ENCODE peak calls at places on chromosomes 2 and 18, in eight cellular contexts. D is dorsolateral prefrontal cortex, B is AG04450, V is endothelial cell, R is choroid plexus epithelial cell, K is ovary, Y is progenitor cell of endocrine pancreas, F is left ventricle myocardium inferior. A is an unnamed sample.

GRCh38 chr2:207165121-207166038 is at the start of gene KLF7:
- DNase-seq in D (peak), B (no peak), V (no peak), R (peak), K (peak), Y (peak), F (peak), A (no peak)

GRCh38 chr2:239246723-239247122 is 154.1 kb downstream of the HDAC4 start:
- DNase-seq in D (no peak), B (no peak), V (no peak), R (no peak), K (no peak), Y (no peak), F (no peak), A (no peak)

GRCh38 chr2:47534179-47534919 is 131.4 kb downstream of the MSH2 start:
- DNase-seq in D (peak), B (peak), V (no peak), R (peak), K (peak), Y (no peak), F (no peak), A (no peak)

GRCh38 chr2:43168016-43168369 is 58.4 kb downstream of the ZFP36L2 start:
- DNase-seq in D (no peak), B (no peak), V (no peak), R (no peak), K (no peak), Y (no peak), F (no peak), A (no peak)

GRCh38 chr2:219218279-219219112 is at the start of gene ABCB6:
- DNase-seq in D (peak), B (peak), V (peak), R (peak), K (peak), Y (peak), F (peak), A (peak)

GRCh38 chr2:27020337-27020948 is 12.3 kb upstream of the TMEM214 start:
- DNase-seq in D (no peak), B (no peak), V (no peak), R (peak), K (peak), Y (no peak), F (peak), A (no peak)

GRCh38 chr18:45060102-45060501 is 379.4 kb downstream of the SETBP1 start:
- DNase-seq in D (no peak), B (no peak), V (no peak), R (no peak), K (no peak), Y (no peak), F (no peak), A (no peak)

GRCh38 chr18:79487198-79488165 is 91.8 kb downstream of the NFATC1 start:
- DNase-seq in D (peak), B (no peak), V (no peak), R (no peak), K (no peak), Y (no peak), F (peak), A (no peak)

GRCh38 chr2:2022941-2023586 is 278.7 kb upstream of the PXDN start:
- DNase-seq in D (peak), B (no peak), V (no peak), R (no peak), K (no peak), Y (no peak), F (no peak), A (no peak)

GRCh38 chr2:207083361-207084080 is 82.2 kb downstream of the KLF7 start:
- DNase-seq in D (no peak), B (no peak), V (no peak), R (peak), K (no peak), Y (no peak), F (no peak), A (no peak)

GRCh38 chr2:48755473-48755872 is at the start of gene LHCGR:
- DNase-seq in D (no peak), B (no peak), V (peak), R (peak), K (no peak), Y (peak), F (peak), A (no peak)

GRCh38 chr2:189092936-189093335 is 86.6 kb downstream of the COL5A2 start:
- DNase-seq in D (no peak), B (no peak), V (no peak), R (peak), K (peak), Y (no peak), F (peak), A (no peak)

GRCh38 chr18:76821356-76821874 is 942 bp upstream of the ZNF236 start:
- DNase-seq in D (no peak), B (no peak), V (no peak), R (no peak), K (no peak), Y (no peak), F (no peak), A (no peak)

GRCh38 chr2:75403991-75404428 is 156.7 kb downstream of the EVA1A start:
- DNase-seq in D (no peak), B (peak), V (peak), R (peak), K (no peak), Y (no peak), F (no peak), A (no peak)

GRCh38 chr2:120519469-120519868 is 173.5 kb downstream of the INHBB start:
- DNase-seq in D (no peak), B (no peak), V (no peak), R (no peak), K (no peak), Y (no peak), F (no peak), A (no peak)

GRCh38 chr18:79961527-79962291 is 2.7 kb upstream of the HSBP1L1 start:
- DNase-seq in D (no peak), B (no peak), V (no peak), R (no peak), K (no peak), Y (no peak), F (no peak), A (no peak)

GRCh38 chr2:119879502-119879901 is 119.8 kb downstream of the PTPN4 start:
- DNase-seq in D (no peak), B (no peak), V (no peak), R (no peak), K (no peak), Y (no peak), F (no peak), A (no peak)

GRCh38 chr2:98759338-98759737 is 28.4 kb upstream of the MGAT4A start:
- DNase-seq in D (no peak), B (no peak), V (no peak), R (no peak), K (no peak), Y (no peak), F (no peak), A (no peak)

GRCh38 chr2:46669996-46670793 is 190.8 kb downstream of the TMEM247 start:
- DNase-seq in D (peak), B (no peak), V (no peak), R (peak), K (no peak), Y (no peak), F (no peak), A (no peak)

GRCh38 chr2:145020694-145021093 is 500.8 kb upstream of the ZEB2 start:
- DNase-seq in D (no peak), B (no peak), V (no peak), R (peak), K (no peak), Y (no peak), F (no peak), A (no peak)

GRCh38 chr18:49544362-49544761 is 17.5 kb upstream of the LIPG start:
- DNase-seq in D (no peak), B (no peak), V (no peak), R (no peak), K (no peak), Y (no peak), F (no peak), A (no peak)

GRCh38 chr2:42562474-42563144 is 5.8 kb upstream of the MTA3 start:
- DNase-seq in D (no peak), B (no peak), V (no peak), R (no peak), K (no peak), Y (no peak), F (no peak), A (peak)

GRCh38 chr2:46538393-46538792 is 59.0 kb downstream of the TMEM247 start:
- DNase-seq in D (no peak), B (no peak), V (no peak), R (no peak), K (no peak), Y (no peak), F (no peak), A (no peak)

GRCh38 chr18:7242954-7243353 is 12.1 kb downstream of the LRRC30 start:
- DNase-seq in D (no peak), B (no peak), V (no peak), R (no peak), K (no peak), Y (no peak), F (no peak), A (no peak)

GRCh38 chr2:134379293-134379692 is 125.4 kb downstream of the MGAT5 start:
- DNase-seq in D (no peak), B (peak), V (no peak), R (no peak), K (peak), Y (no peak), F (no peak), A (no peak)

GRCh38 chr2:201257381-201257940 is 2.9 kb upstream of the CASP8 start:
- DNase-seq in D (no peak), B (no peak), V (peak), R (no peak), K (no peak), Y (no peak), F (peak), A (peak)

GRCh38 chr2:101832114-101832513 is 134.6 kb downstream of the MAP4K4 start:
- DNase-seq in D (no peak), B (no peak), V (no peak), R (peak), K (no peak), Y (no peak), F (no peak), A (no peak)
- TF ChIP-seq CTCF in D (peak), B (peak), V (peak), R (peak), K (no peak), Y (peak), F (peak), A (no peak)

GRCh38 chr2:214311031-214311533 is 99.8 kb upstream of the VWC2L start:
- DNase-seq in D (no peak), B (no peak), V (no peak), R (no peak), K (no peak), Y (no peak), F (no peak), A (peak)
- TF ChIP-seq CTCF in D (no peak), B (peak), V (no peak), R (no peak), K (no peak), Y (peak), F (no peak), A (peak)

GRCh38 chr18:11826836-11827235 is 24.4 kb upstream of the CHMP1B start:
- DNase-seq in D (no peak), B (no peak), V (no peak), R (no peak), K (no peak), Y (no peak), F (no peak), A (no peak)
- TF ChIP-seq CTCF in D (no peak), B (no peak), V (no peak), R (no peak), K (no peak), Y (no peak), F (no peak), A (no peak)

GRCh38 chr18:13522861-13523660 is 203.3 kb downstream of the FAM210A start:
- DNase-seq in D (no peak), B (no peak), V (no peak), R (no peak), K (no peak), Y (no peak), F (no peak), A (no peak)

GRCh38 chr18:13520741-13521140 is 205.6 kb downstream of the FAM210A start:
- DNase-seq in D (no peak), B (no peak), V (no peak), R (no peak), K (no peak), Y (no peak), F (no peak), A (no peak)

GRCh38 chr18:13521418-13521817 is 204.9 kb downstream of the FAM210A start:
- DNase-seq in D (no peak), B (no peak), V (no peak), R (no peak), K (no peak), Y (no peak), F (no peak), A (no peak)

GRCh38 chr18:13518382-13518781 is 208.0 kb downstream of the FAM210A start:
- DNase-seq in D (no peak), B (no peak), V (no peak), R (no peak), K (no peak), Y (no peak), F (no peak), A (no peak)

DNA sequence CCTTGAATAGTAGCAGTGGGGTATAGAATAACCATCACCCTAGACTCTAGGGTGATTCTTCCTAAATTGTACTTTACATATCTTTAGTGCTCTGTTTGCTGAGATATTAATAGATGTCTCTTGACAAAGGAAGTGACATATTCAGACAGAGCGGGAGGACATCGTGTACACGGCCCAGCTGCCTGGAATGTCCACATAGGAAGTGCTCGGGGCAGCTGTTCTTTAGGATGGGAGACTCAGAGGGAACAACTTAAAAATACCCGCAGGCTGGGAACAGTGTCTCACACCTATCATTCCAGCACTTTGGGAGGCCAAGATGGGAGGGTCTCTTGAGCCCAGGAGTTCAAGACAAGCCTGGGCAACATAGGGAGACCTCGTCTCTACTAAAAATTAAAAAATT is 206.1 kb downstream of the FAM210A start:
- DNase-seq in D (peak), B (no peak), V (no peak), R (no peak), K (no peak), Y (no peak), F (peak), A (no peak)
- TF ChIP-seq CTCF in D (no peak), B (no peak), V (no peak), R (no peak), K (no peak), Y (no peak), F (no peak), A (no peak)

GRCh38 chr18:69480460-69480859 is 79.8 kb downstream of the DOK6 start:
- DNase-seq in D (no peak), B (no peak), V (no peak), R (no peak), K (no peak), Y (no peak), F (no peak), A (no peak)

GRCh38 chr18:69487488-69488394 is 87.1 kb downstream of the DOK6 start:
- DNase-seq in D (no peak), B (no peak), V (no peak), R (no peak), K (no peak), Y (no peak), F (no peak), A (no peak)

GRCh38 chr18:69483574-69483973 is 82.9 kb downstream of the DOK6 start:
- DNase-seq in D (no peak), B (no peak), V (no peak), R (no peak), K (no peak), Y (no peak), F (no peak), A (no peak)

GRCh38 chr18:69490072-69490471 is 89.4 kb downstream of the DOK6 start:
- DNase-seq in D (no peak), B (no peak), V (no peak), R (peak), K (no peak), Y (no peak), F (no peak), A (no peak)

DNA sequence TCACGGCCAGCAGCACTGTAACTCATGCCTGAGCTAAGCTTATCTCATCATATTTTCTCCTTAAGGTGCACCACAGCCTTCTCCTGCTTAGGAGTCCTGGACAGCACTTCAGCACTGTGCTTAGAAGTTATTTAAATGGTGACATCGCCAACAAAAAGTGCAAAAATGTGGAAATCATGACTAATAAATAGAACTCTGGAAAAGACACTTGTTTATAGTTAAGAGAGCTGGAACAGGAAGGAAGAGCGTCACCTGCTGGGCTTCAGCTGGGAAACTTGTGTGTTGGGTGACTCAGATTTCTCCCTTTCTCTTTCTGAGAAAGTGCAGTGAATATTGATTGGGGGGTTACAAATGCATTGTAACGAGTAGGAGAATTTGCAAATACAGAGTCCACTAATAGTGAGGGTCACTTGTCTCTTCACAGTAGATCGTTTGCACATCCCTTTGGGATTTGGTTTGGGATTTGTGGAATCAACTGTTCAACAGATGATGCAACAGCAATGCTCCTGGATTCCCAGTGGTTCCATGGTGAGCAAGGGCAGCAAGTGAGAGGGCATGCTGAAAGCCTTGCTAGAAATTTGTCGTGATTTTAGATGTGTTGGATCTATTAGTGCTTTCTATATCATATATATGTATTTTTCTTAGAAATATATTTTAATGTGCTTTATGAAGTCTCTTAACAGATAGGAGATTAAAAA is 84.2 kb downstream of the DOK6 start:
- DNase-seq in D (no peak), B (peak), V (no peak), R (peak), K (no peak), Y (no peak), F (no peak), A (no peak)
- TF ChIP-seq CTCF in D (no peak), B (peak), V (no peak), R (peak), K (no peak), Y (peak), F (no peak), A (no peak)